ENCODE peak calls at places on chromosome 13, in seven cellular contexts. V is IMR-90, Z is A549, X is HCT116, F is K562, S is H1, T is HepG2. R is an unnamed sample.

GRCh38 chr13:105403065-105403464 is 1132.4 kb downstream of the EFNB2 start:
- DNase-seq in Z (no peak), T (no peak), F (no peak), X (no peak), S (no peak), V (no peak), R (no peak)

GRCh38 chr13:43785681-43786471 is 896 bp downstream of the ENOX1 start:
- DNase-seq in Z (peak), X (no peak), S (peak), V (peak), T (no peak), F (peak), R (peak)

GRCh38 chr13:66887088-66887487 is 343.0 kb downstream of the PCDH9 start:
- DNase-seq in V (peak), S (no peak), F (no peak), T (no peak), X (no peak), Z (no peak), R (peak)

GRCh38 chr13:55013051-55013450 is 1984.4 kb downstream of the OLFM4 start:
- DNase-seq in X (no peak), S (no peak), F (no peak), T (no peak), Z (no peak), V (no peak), R (no peak)

GRCh38 chr13:25901460-25902376 is 150.1 kb downstream of the SHISA2 start:
- DNase-seq in X (no peak), F (no peak), V (peak), Z (no peak), T (peak), S (no peak), R (peak)

GRCh38 chr13:79307866-79308298 is 98.2 kb downstream of the RBM26 start:
- DNase-seq in F (no peak), Z (no peak), S (no peak), V (peak), X (no peak), T (no peak), R (no peak)

GRCh38 chr13:40589285-40590109 is 76.9 kb downstream of the FOXO1 start:
- DNase-seq in F (no peak), T (peak), Z (no peak), V (no peak), X (no peak), S (no peak), R (no peak)

GRCh38 chr13:30870049-30870884 is 35.8 kb upstream of the MEDAG start:
- DNase-seq in V (peak), T (no peak), Z (no peak), F (peak), X (peak), S (peak), R (no peak)

GRCh38 chr13:65236841-65237418 is 1993.2 kb downstream of the PCDH9 start:
- DNase-seq in T (no peak), F (no peak), Z (no peak), S (peak), X (no peak), V (no peak), R (no peak)

GRCh38 chr13:66501187-66501586 is 728.9 kb downstream of the PCDH9 start:
- DNase-seq in Z (no peak), X (no peak), V (peak), F (no peak), T (no peak), S (no peak), R (no peak)

GRCh38 chr13:49655906-49656305 is 27.6 kb downstream of the ARL11 start:
- DNase-seq in F (no peak), S (no peak), X (no peak), Z (no peak), V (peak), T (no peak), R (no peak)

GRCh38 chr13:77034883-77035282 is 7.9 kb upstream of the FBXL3 start:
- DNase-seq in V (peak), T (no peak), X (no peak), Z (no peak), S (no peak), F (no peak), R (no peak)

GRCh38 chr13:35830850-35831450 is 300.2 kb downstream of the DCLK1 start:
- DNase-seq in X (no peak), F (no peak), T (no peak), Z (no peak), V (no peak), S (no peak), R (no peak)

GRCh38 chr13:29698106-29698505 is 102.6 kb upstream of the SLC7A1 start:
- DNase-seq in F (no peak), V (no peak), X (no peak), S (no peak), Z (no peak), T (no peak), R (no peak)

GRCh38 chr13:29688193-29688592 is 92.7 kb upstream of the SLC7A1 start:
- DNase-seq in Z (no peak), F (no peak), X (no peak), T (no peak), V (no peak), S (no peak), R (peak)

GRCh38 chr13:29696606-29697005 is 101.1 kb upstream of the SLC7A1 start:
- DNase-seq in T (no peak), V (no peak), F (no peak), Z (no peak), S (no peak), X (no peak), R (no peak)

GRCh38 chr13:29689548-29689947 is 94.1 kb upstream of the SLC7A1 start:
- DNase-seq in X (no peak), T (no peak), V (no peak), Z (no peak), S (no peak), F (no peak), R (no peak)

DNA sequence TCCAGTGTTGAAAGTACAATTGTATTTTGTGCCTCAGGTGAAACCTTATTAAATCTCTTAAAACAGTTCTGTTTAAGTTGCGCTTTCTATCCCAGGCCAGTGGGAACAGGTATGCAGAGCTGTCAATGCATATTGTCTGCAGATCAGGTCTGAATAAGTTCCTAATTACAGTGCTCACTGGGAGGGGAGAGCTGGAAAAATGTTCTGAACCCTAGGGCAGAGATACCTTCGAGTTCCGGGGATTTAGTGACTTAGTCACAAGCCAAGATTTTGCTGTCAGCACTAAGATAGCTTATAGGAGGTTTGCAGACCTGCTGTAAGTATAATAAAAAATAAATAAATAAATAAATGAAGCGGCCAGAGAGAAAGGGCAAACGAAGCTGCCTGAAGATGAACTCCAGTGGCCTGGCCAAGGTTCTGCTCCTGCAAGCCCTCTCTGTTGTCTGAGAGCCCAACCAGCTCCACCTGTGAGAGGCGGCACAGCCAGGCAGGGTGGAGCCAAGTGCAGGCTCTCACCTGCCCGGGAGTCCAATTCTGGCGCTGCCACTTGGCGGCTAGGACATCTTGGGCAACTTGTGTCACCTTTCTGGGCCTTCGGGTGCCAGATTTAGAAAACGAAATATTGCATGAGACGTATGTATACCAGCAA is 97.9 kb upstream of the SLC7A1 start:
- DNase-seq in F (no peak), X (no peak), Z (no peak), V (no peak), T (no peak), S (no peak), R (no peak)
- TF ChIP-seq RAD21 in F (no peak), X (no peak), Z (no peak), V (no peak), T (no peak), S (no peak), R (no peak)

DNA sequence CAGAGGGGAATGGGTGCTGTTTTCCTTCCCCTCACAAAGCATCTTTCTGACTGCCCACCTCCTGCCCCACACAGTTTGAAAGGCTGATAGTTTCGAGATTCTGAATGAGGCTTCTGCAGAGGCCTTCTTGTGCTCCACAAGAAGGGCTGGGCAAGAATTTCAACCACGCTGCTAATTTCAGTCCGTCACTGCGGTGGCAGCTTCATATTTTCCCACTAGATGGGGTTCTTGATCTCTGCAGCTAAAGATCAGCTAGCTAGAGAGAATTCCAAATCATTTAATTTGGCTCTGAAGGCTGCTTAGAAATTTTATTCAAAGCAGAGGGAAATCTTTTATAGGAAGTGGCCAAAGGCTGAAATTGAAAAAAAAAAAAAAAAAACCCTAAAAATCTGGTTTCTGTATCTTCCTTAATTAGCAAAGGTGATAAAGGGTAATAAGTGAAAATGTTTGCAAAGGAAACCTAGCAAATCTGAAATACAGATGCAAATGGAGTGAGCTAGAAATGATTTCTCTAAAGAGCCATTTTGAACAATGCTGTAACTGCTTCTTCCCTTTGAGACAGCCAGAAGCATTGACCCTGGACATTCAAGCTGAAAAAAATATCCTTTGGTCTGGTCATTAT is 38.0 kb upstream of the C13orf42 start:
- DNase-seq in T (no peak), S (no peak), F (no peak), X (peak), Z (no peak), V (peak), R (peak)
- TF ChIP-seq RAD21 in T (no peak), S (peak), F (peak), X (peak), Z (peak), V (peak), R (peak)

GRCh38 chr13:20980420-20980819 is 77.9 kb upstream of the XPO4 start:
- DNase-seq in T (no peak), V (no peak), F (no peak), S (no peak), Z (no peak), X (no peak), R (no peak)
- TF ChIP-seq RAD21 in T (no peak), V (no peak), F (no peak), S (no peak), Z (no peak), X (no peak), R (no peak)

GRCh38 chr13:20127563-20128458 is 33.0 kb downstream of the GJA3 start:
- DNase-seq in V (peak), X (no peak), F (no peak), Z (peak), S (peak), T (peak), R (peak)
- TF ChIP-seq RAD21 in V (no peak), X (peak), F (no peak), Z (no peak), S (peak), T (peak), R (no peak)

GRCh38 chr13:74066937-74067336 is 67.3 kb downstream of the KLF12 start:
- DNase-seq in S (no peak), Z (no peak), X (no peak), F (no peak), V (peak), T (no peak), R (no peak)

GRCh38 chr13:74070513-74070912 is 63.7 kb downstream of the KLF12 start:
- DNase-seq in F (no peak), V (no peak), Z (no peak), S (no peak), X (no peak), T (no peak), R (no peak)

GRCh38 chr13:74068471-74068870 is 65.7 kb downstream of the KLF12 start:
- DNase-seq in S (no peak), T (no peak), V (no peak), Z (no peak), F (no peak), X (no peak), R (no peak)

GRCh38 chr13:74067818-74068217 is 66.4 kb downstream of the KLF12 start:
- DNase-seq in F (no peak), X (no peak), T (no peak), S (no peak), V (peak), Z (no peak), R (no peak)

GRCh38 chr13:74070065-74070464 is 64.1 kb downstream of the KLF12 start:
- DNase-seq in V (no peak), F (no peak), Z (no peak), S (no peak), X (no peak), T (no peak), R (no peak)
- TF ChIP-seq RAD21 in V (no peak), F (no peak), Z (no peak), S (no peak), X (no peak), T (no peak), R (no peak)

R was measured in SK-N-SH.